ENCODE peak calls at places on chromosomes 1 and 21, in six cellular contexts. One of them, this sample, is unnamed.

GRCh38 chr1:232718928-232719927 is 86.0 kb upstream of the MAP10 start:
- DNase-seq in H7: no peak
- DNase-seq in esophagus squamous epithelium: no peak
- DNase-seq in hepatic stellate cell: no peak
- DNase-seq in WTC11: no peak
- DNase-seq in HT1080: no peak
- DNase-seq in this sample: peak

GRCh38 chr1:198903203-198903602 is 264.4 kb downstream of the PTPRC start:
- DNase-seq in HT1080: no peak
- DNase-seq in esophagus squamous epithelium: no peak
- DNase-seq in H7: peak
- DNase-seq in WTC11: peak
- DNase-seq in hepatic stellate cell: no peak
- DNase-seq in this sample: no peak

GRCh38 chr1:50968884-50969610 is 998 bp upstream of the CDKN2C start:
- DNase-seq in H7: peak
- DNase-seq in hepatic stellate cell: peak
- DNase-seq in esophagus squamous epithelium: no peak
- DNase-seq in WTC11: peak
- DNase-seq in HT1080: no peak
- DNase-seq in this sample: no peak

GRCh38 chr1:32871364-32872188 is 864 bp upstream of the FNDC5 start:
- DNase-seq in hepatic stellate cell: no peak
- DNase-seq in WTC11: no peak
- DNase-seq in HT1080: no peak
- DNase-seq in H7: peak
- DNase-seq in esophagus squamous epithelium: no peak
- DNase-seq in this sample: no peak

GRCh38 chr1:160522622-160523345 is at the start of gene SLAMF6:
- DNase-seq in H7: no peak
- DNase-seq in esophagus squamous epithelium: no peak
- DNase-seq in WTC11: no peak
- DNase-seq in hepatic stellate cell: no peak
- DNase-seq in HT1080: no peak
- DNase-seq in this sample: no peak

GRCh38 chr1:4631321-4631720 is 23.1 kb upstream of the AJAP1 start:
- DNase-seq in HT1080: no peak
- DNase-seq in WTC11: no peak
- DNase-seq in esophagus squamous epithelium: no peak
- DNase-seq in H7: peak
- DNase-seq in hepatic stellate cell: no peak
- DNase-seq in this sample: no peak

GRCh38 chr1:213982814-213983588 is 4.8 kb upstream of the PROX1 start:
- DNase-seq in H7: peak
- DNase-seq in WTC11: peak
- DNase-seq in hepatic stellate cell: no peak
- DNase-seq in esophagus squamous epithelium: no peak
- DNase-seq in HT1080: no peak
- DNase-seq in this sample: no peak

GRCh38 chr1:29607236-29607635 is 370.9 kb downstream of the PTPRU start:
- DNase-seq in hepatic stellate cell: no peak
- DNase-seq in esophagus squamous epithelium: no peak
- DNase-seq in H7: no peak
- DNase-seq in HT1080: no peak
- DNase-seq in WTC11: no peak
- DNase-seq in this sample: no peak

GRCh38 chr1:220045356-220046051 is 801 bp downstream of the EPRS1 start:
- DNase-seq in H7: peak
- DNase-seq in hepatic stellate cell: peak
- DNase-seq in esophagus squamous epithelium: no peak
- DNase-seq in HT1080: peak
- DNase-seq in WTC11: no peak
- DNase-seq in this sample: no peak

GRCh38 chr1:107202007-107202406 is 61.2 kb downstream of the NTNG1 start:
- DNase-seq in WTC11: no peak
- DNase-seq in H7: no peak
- DNase-seq in HT1080: no peak
- DNase-seq in esophagus squamous epithelium: no peak
- DNase-seq in hepatic stellate cell: no peak
- DNase-seq in this sample: no peak

GRCh38 chr1:22841754-22842370 is 130.8 kb downstream of the LACTBL1 start:
- DNase-seq in hepatic stellate cell: no peak
- DNase-seq in esophagus squamous epithelium: no peak
- DNase-seq in HT1080: no peak
- DNase-seq in H7: no peak
- DNase-seq in WTC11: no peak
- DNase-seq in this sample: no peak

GRCh38 chr1:224616761-224617409 is 768 bp downstream of the CNIH3 start:
- DNase-seq in WTC11: peak
- DNase-seq in hepatic stellate cell: no peak
- DNase-seq in HT1080: no peak
- DNase-seq in esophagus squamous epithelium: no peak
- DNase-seq in H7: peak
- DNase-seq in this sample: no peak

GRCh38 chr1:94621392-94621791 is 79.8 kb upstream of the F3 start:
- DNase-seq in WTC11: no peak
- DNase-seq in HT1080: peak
- DNase-seq in H7: no peak
- DNase-seq in esophagus squamous epithelium: no peak
- DNase-seq in hepatic stellate cell: no peak
- DNase-seq in this sample: peak

GRCh38 chr1:2070800-2071530 is 20.8 kb downstream of the PRKCZ start:
- DNase-seq in hepatic stellate cell: no peak
- DNase-seq in HT1080: no peak
- DNase-seq in WTC11: no peak
- DNase-seq in esophagus squamous epithelium: no peak
- DNase-seq in H7: no peak
- DNase-seq in this sample: no peak

GRCh38 chr1:12554521-12555305 is 63.3 kb downstream of the DHRS3 start:
- DNase-seq in HT1080: no peak
- DNase-seq in esophagus squamous epithelium: no peak
- DNase-seq in hepatic stellate cell: no peak
- DNase-seq in H7: peak
- DNase-seq in WTC11: no peak
- DNase-seq in this sample: no peak

GRCh38 chr21:46084709-46085108 is 13.2 kb upstream of the COL6A2 start:
- DNase-seq in esophagus squamous epithelium: no peak
- DNase-seq in hepatic stellate cell: no peak
- DNase-seq in WTC11: no peak
- DNase-seq in HT1080: no peak
- DNase-seq in H7: no peak
- DNase-seq in this sample: no peak

GRCh38 chr1:26016258-26016943 is 5.2 kb upstream of the EXTL1 start:
- DNase-seq in esophagus squamous epithelium: no peak
- DNase-seq in HT1080: no peak
- DNase-seq in WTC11: no peak
- DNase-seq in H7: no peak
- DNase-seq in hepatic stellate cell: no peak
- DNase-seq in this sample: peak

GRCh38 chr1:182329471-182329870 is 62.1 kb downstream of the GLUL start:
- DNase-seq in esophagus squamous epithelium: no peak
- DNase-seq in H7: no peak
- DNase-seq in hepatic stellate cell: no peak
- DNase-seq in WTC11: no peak
- DNase-seq in HT1080: no peak
- DNase-seq in this sample: no peak